ENCODE peak calls at places on chromosome 12, in seven cellular contexts. Q is RWPE1; A is activated T-helper 1 cell treated with anti-CD3 and anti-CD28 coated beads, Interleukin-2, amount 50 U/mL, for 16 hours; R is GM23248; Z is T-cell; B is effector memory CD4-positive, alpha-beta T cell; I is astrocyte. Y is an unnamed sample.
A peak's percentile ranks its signal among the peaks of the same experiment; 100 is the strongest.

GRCh38 chr12:75953312-75953906 is 78.2 kb downstream of the PHLDA1 start:
- DNase-seq in R (peak; percentile 63), Z (no peak), B (no peak), I (peak; percentile 56), A (no peak), Q (peak; percentile 44), Y (no peak)

GRCh38 chr12:89506050-89506449 is 18.5 kb downstream of the GALNT4 start:
- DNase-seq in B (no peak), I (no peak), R (no peak), A (no peak), Z (no peak), Q (no peak), Y (no peak)

GRCh38 chr12:47773858-47774580 is 981 bp downstream of the SLC48A1 start:
- DNase-seq in Q (no peak), B (no peak), A (no peak), I (no peak), Z (no peak), R (peak; percentile 32), Y (no peak)

GRCh38 chr12:42570076-42570475 is 19.5 kb downstream of the PRICKLE1 start:
- DNase-seq in A (no peak), Q (no peak), B (no peak), Z (no peak), I (no peak), R (no peak), Y (no peak)

GRCh38 chr12:57280234-57281062 is 29.5 kb upstream of the STAC3 start:
- DNase-seq in Z (peak; percentile 51), B (peak; percentile 24), Q (peak; percentile 86), R (peak; percentile 96), I (peak; percentile 98), A (peak; percentile 25), Y (no peak)

GRCh38 chr12:77231548-77231947 is 166.2 kb upstream of the E2F7 start:
- DNase-seq in R (peak; percentile 82), I (peak; percentile 90), Z (no peak), A (no peak), B (no peak), Q (no peak), Y (peak; percentile 75)

GRCh38 chr12:41213648-41214047 is 25.5 kb downstream of the PDZRN4 start:
- DNase-seq in Z (no peak), Q (no peak), A (no peak), I (no peak), B (no peak), R (no peak), Y (no peak)

GRCh38 chr12:79566452-79566851 is 124.3 kb downstream of the PAWR start:
- DNase-seq in B (no peak), Z (no peak), R (no peak), I (peak; percentile 39), Q (peak; percentile 20), A (no peak), Y (no peak)

GRCh38 chr12:1093166-1093751 is 102.2 kb downstream of the ERC1 start:
- DNase-seq in A (no peak), Q (peak; percentile 20), B (no peak), Z (peak; percentile 19), R (peak; percentile 67), I (peak; percentile 47), Y (no peak)

GRCh38 chr12:108129017-108129812 is at the start of gene WSCD2:
- DNase-seq in Q (peak; percentile 5), B (no peak), A (no peak), I (no peak), R (peak; percentile 47), Z (no peak), Y (peak; percentile 71)

GRCh38 chr12:80829767-80830166 is 108.0 kb downstream of the LIN7A start:
- DNase-seq in R (peak; percentile 17), Z (no peak), A (no peak), I (peak; percentile 36), B (no peak), Q (no peak), Y (no peak)

GRCh38 chr12:176321-177181 is 37.4 kb downstream of the SLC6A12 start:
- DNase-seq in A (no peak), B (no peak), I (peak; percentile 57), R (peak; percentile 55), Q (peak; percentile 52), Z (no peak), Y (no peak)

GRCh38 chr12:28882444-28882843 is 266.6 kb upstream of the FAR2 start:
- DNase-seq in A (no peak), Z (no peak), B (no peak), Q (peak; percentile 8), R (no peak), I (peak; percentile 85), Y (no peak)

GRCh38 chr12:20489645-20490044 is 121.3 kb downstream of the PDE3A start:
- DNase-seq in I (no peak), R (peak; percentile 35), Q (no peak), B (no peak), A (no peak), Z (no peak), Y (no peak)

GRCh38 chr12:2053675-2054070 is 886 bp downstream of the CACNA1C start:
- DNase-seq in R (peak; percentile 69), A (no peak), B (no peak), I (no peak), Z (no peak), Q (no peak), Y (no peak)

GRCh38 chr12:127717293-127717692 is 549.7 kb upstream of the TMEM132C start:
- DNase-seq in Q (no peak), I (peak; percentile 43), Z (no peak), B (no peak), R (peak; percentile 54), A (no peak), Y (no peak)

GRCh38 chr12:48903982-48904411 is 21.3 kb downstream of the FKBP11 start:
- DNase-seq in I (peak; percentile 81), A (peak; percentile 69), R (peak; percentile 82), B (peak; percentile 72), Q (peak; percentile 55), Z (peak; percentile 85), Y (peak; percentile 76)

GRCh38 chr12:12943589-12944260 is 8.2 kb downstream of the GPRC5D start:
- DNase-seq in B (no peak), A (no peak), I (no peak), Z (no peak), R (peak; percentile 88), Q (no peak), Y (no peak)

GRCh38 chr12:5548152-5548933 is 116.4 kb downstream of the NTF3 start:
- DNase-seq in B (no peak), I (no peak), A (no peak), Z (no peak), Q (no peak), R (no peak), Y (no peak)